ENCODE peak calls at places on chromosomes 12 and 14, in nine cellular contexts. Z, V, X, T, P, E, B, I and N are unnamed samples.

GRCh38 chr14:59325906-59326305 is 137.4 kb downstream of the DAAM1 start:
- DNase-seq in Z (no peak), V (no peak), X (no peak), T (no peak), P (no peak), E (no peak), B (no peak), I (no peak), N (no peak)

GRCh38 chr12:20367731-20368652 is at the start of gene PDE3A:
- DNase-seq in Z (peak), V (peak), X (peak), T (peak), P (peak), E (no peak), B (peak), I (peak), N (no peak)

GRCh38 chr12:54658306-54659264 is 10.4 kb upstream of the DCD start:
- DNase-seq in Z (peak), V (no peak), X (no peak), T (peak), P (no peak), E (no peak), B (peak), I (peak), N (peak)

GRCh38 chr12:1851126-1851791 is 30.9 kb downstream of the LRTM2 start:
- DNase-seq in Z (peak), V (no peak), X (no peak), T (peak), P (no peak), E (peak), B (no peak), I (peak), N (no peak)

GRCh38 chr12:20601668-20602280 is 93.4 kb upstream of the SLCO1C1 start:
- DNase-seq in Z (peak), V (no peak), X (no peak), T (peak), P (no peak), E (no peak), B (peak), I (peak), N (peak)

GRCh38 chr12:3704512-3705348 is 48.2 kb downstream of the CRACR2A start:
- DNase-seq in Z (no peak), V (no peak), X (no peak), T (no peak), P (no peak), E (no peak), B (no peak), I (peak), N (no peak)

GRCh38 chr14:20436363-20436755 is 393 bp upstream of the KLHL33 start:
- DNase-seq in Z (peak), V (peak), X (no peak), T (no peak), P (no peak), E (peak), B (no peak), I (no peak), N (no peak)

GRCh38 chr12:105025890-105026289 is 39.8 kb downstream of the NOPCHAP1 start:
- DNase-seq in Z (no peak), V (peak), X (no peak), T (peak), P (peak), E (peak), B (no peak), I (peak), N (no peak)

GRCh38 chr12:98373019-98373554 is 142.3 kb upstream of the TMPO start:
- DNase-seq in Z (peak), V (no peak), X (no peak), T (peak), P (no peak), E (no peak), B (peak), I (peak), N (peak)

GRCh38 chr12:24922109-24922508 is 26.8 kb downstream of the BCAT1 start:
- DNase-seq in Z (peak), V (no peak), X (no peak), T (no peak), P (no peak), E (no peak), B (no peak), I (peak), N (peak)

GRCh38 chr14:61401461-61401860 is 80.1 kb downstream of the PRKCH start:
- DNase-seq in Z (no peak), V (no peak), X (no peak), T (no peak), P (no peak), E (no peak), B (no peak), I (no peak), N (no peak)

GRCh38 chr14:64507376-64508156 is 3.0 kb downstream of the ZBTB1 start:
- DNase-seq in Z (peak), V (no peak), X (no peak), T (peak), P (no peak), E (no peak), B (no peak), I (no peak), N (peak)

GRCh38 chr12:98754095-98754494 is 109.0 kb downstream of the APAF1 start:
- DNase-seq in Z (peak), V (no peak), X (peak), T (peak), P (no peak), E (peak), B (no peak), I (no peak), N (peak)

GRCh38 chr12:105748806-105749600 is 389.8 kb downstream of the NUAK1 start:
- DNase-seq in Z (peak), V (peak), X (peak), T (no peak), P (no peak), E (no peak), B (no peak), I (peak), N (no peak)

GRCh38 chr12:118447181-118447580 is 70.8 kb downstream of the SUDS3 start:
- DNase-seq in Z (no peak), V (no peak), X (no peak), T (no peak), P (no peak), E (no peak), B (no peak), I (no peak), N (peak)

GRCh38 chr14:104634886-104635570 is 30.5 kb upstream of the TMEM179 start:
- DNase-seq in Z (no peak), V (no peak), X (no peak), T (no peak), P (no peak), E (no peak), B (no peak), I (no peak), N (no peak)

GRCh38 chr14:72907886-72908285 is 14.0 kb upstream of the DPF3 start:
- DNase-seq in Z (peak), V (no peak), X (no peak), T (peak), P (no peak), E (no peak), B (no peak), I (peak), N (no peak)

GRCh38 chr14:91300283-91300841 is 55.9 kb upstream of the GPR68 start:
- DNase-seq in Z (peak), V (no peak), X (no peak), T (peak), P (no peak), E (no peak), B (no peak), I (no peak), N (no peak)

GRCh38 chr12:53287741-53288216 is 7.6 kb upstream of the PFDN5 start:
- DNase-seq in Z (peak), V (peak), X (no peak), T (peak), P (peak), E (no peak), B (peak), I (peak), N (peak)

GRCh38 chr14:61535032-61535431 is 160.3 kb upstream of the HIF1A start:
- DNase-seq in Z (no peak), V (no peak), X (no peak), T (no peak), P (no peak), E (no peak), B (no peak), I (no peak), N (no peak)

GRCh38 chr12:94458882-94459772 is 540 bp downstream of the CEP83 start:
- DNase-seq in Z (peak), V (no peak), X (peak), T (peak), P (no peak), E (peak), B (peak), I (no peak), N (no peak)

GRCh38 chr14:59320771-59321170 is 132.3 kb downstream of the DAAM1 start:
- DNase-seq in Z (no peak), V (no peak), X (no peak), T (no peak), P (no peak), E (no peak), B (no peak), I (no peak), N (no peak)

GRCh38 chr14:92493024-92493423 is 20.6 kb upstream of the RIN3 start:
- DNase-seq in Z (no peak), V (no peak), X (no peak), T (no peak), P (no peak), E (no peak), B (no peak), I (no peak), N (no peak)

DNA sequence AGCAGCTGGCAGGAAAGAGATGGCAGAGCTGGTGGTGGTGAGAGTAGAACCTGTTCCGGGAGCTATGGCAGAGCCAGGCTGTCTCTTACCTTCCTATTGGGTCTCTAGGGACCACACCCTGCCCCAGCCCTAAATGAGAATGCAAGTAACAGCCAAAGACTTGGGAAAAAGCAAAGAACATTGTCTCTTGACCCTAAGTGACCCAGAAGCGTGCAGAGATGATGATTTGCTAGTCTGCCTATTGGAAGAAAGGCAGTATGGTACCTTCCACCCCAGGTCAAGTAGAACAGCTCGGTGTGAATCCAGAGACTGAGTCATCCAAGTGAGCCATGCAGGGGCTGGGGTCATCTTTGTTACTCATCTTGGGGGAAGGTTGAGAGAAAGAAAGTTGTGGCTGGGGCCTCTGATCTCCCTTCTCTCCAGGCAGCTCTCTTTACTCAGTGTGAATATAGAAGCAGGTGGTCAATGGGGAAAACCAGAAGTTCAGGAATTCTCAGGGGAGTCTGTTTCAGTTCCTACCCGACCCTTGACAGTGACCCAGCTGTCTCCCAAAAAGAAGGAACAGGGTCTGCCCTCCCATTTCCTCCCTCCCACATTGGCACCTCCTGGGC is 1.7 kb downstream of the BLOC1S1 start:
- DNase-seq in Z (peak), V (peak), X (no peak), T (peak), P (no peak), E (no peak), B (no peak), I (peak), N (peak)
- H3K4me3 ChIP-seq in Z (no peak), V (peak), X (peak), T (peak), P (no peak), E (no peak), B (peak), I (no peak), N (peak)

GRCh38 chr12:7970475-7971252 is 34.7 kb upstream of the SLC2A3 start:
- DNase-seq in Z (peak), V (peak), X (no peak), T (peak), P (peak), E (peak), B (peak), I (peak), N (peak)
- TF ChIP-seq CTCF in Z (no peak), V (no peak), X (no peak), T (no peak), P (no peak), E (no peak), B (no peak), I (no peak), N (no peak)

GRCh38 chr14:100902295-100902694 is 1.2 kb downstream of the RTL1 start:
- DNase-seq in Z (no peak), V (no peak), X (no peak), T (peak), P (no peak), E (no peak), B (peak), I (no peak), N (no peak)
- H3K4me3 ChIP-seq in Z (no peak), V (no peak), X (no peak), T (no peak), P (no peak), E (no peak), B (no peak), I (no peak), N (no peak)

GRCh38 chr14:21771671-21772070 is 98.1 kb upstream of the OR4E1 start:
- DNase-seq in Z (peak), V (no peak), X (no peak), T (peak), P (no peak), E (no peak), B (peak), I (no peak), N (no peak)

GRCh38 chr14:21768875-21769257 is 95.2 kb upstream of the OR4E1 start:
- DNase-seq in Z (no peak), V (no peak), X (no peak), T (no peak), P (no peak), E (no peak), B (no peak), I (no peak), N (no peak)

GRCh38 chr14:21768116-21768874 is 94.7 kb upstream of the OR4E1 start:
- DNase-seq in Z (peak), V (no peak), X (no peak), T (peak), P (no peak), E (no peak), B (peak), I (peak), N (peak)
- TF ChIP-seq CTCF in Z (peak), V (no peak), X (peak), T (peak), P (no peak), E (peak), B (peak), I (peak), N (peak)

GRCh38 chr12:48881652-48882324 is 16.1 kb upstream of the RND1 start:
- DNase-seq in Z (no peak), V (no peak), X (no peak), T (no peak), P (no peak), E (no peak), B (no peak), I (no peak), N (no peak)
- H3K4me3 ChIP-seq in Z (peak), V (peak), X (peak), T (peak), P (no peak), E (peak), B (peak), I (peak), N (no peak)